ENCODE peak calls at places on chromosomes 5 and 9, in seven cellular contexts. One of them, this sample, is unnamed.

GRCh38 chr9:107488400-107489143 is 997 bp downstream of the KLF4 start:
- DNase-seq in tibial artery: peak
- DNase-seq in A673: no peak
- DNase-seq in IMR-90: peak
- DNase-seq in fibroblast of mammary gland: peak
- DNase-seq in bronchial epithelial cell: peak
- DNase-seq in PC-3: peak
- DNase-seq in this sample: peak

GRCh38 chr9:117546894-117547293 is 132.0 kb upstream of the ASTN2 start:
- DNase-seq in PC-3: no peak
- DNase-seq in fibroblast of mammary gland: no peak
- DNase-seq in A673: no peak
- DNase-seq in tibial artery: no peak
- DNase-seq in bronchial epithelial cell: peak
- DNase-seq in IMR-90: no peak
- DNase-seq in this sample: peak

GRCh38 chr5:173474881-173475287 is 141.6 kb downstream of the BOD1 start:
- DNase-seq in bronchial epithelial cell: no peak
- DNase-seq in tibial artery: no peak
- DNase-seq in fibroblast of mammary gland: peak
- DNase-seq in IMR-90: peak
- DNase-seq in PC-3: peak
- DNase-seq in A673: no peak
- DNase-seq in this sample: peak

GRCh38 chr5:173420108-173420507 is 91.9 kb upstream of the STC2 start:
- DNase-seq in bronchial epithelial cell: no peak
- DNase-seq in PC-3: peak
- DNase-seq in fibroblast of mammary gland: no peak
- DNase-seq in IMR-90: no peak
- DNase-seq in tibial artery: no peak
- DNase-seq in A673: no peak
- DNase-seq in this sample: no peak

GRCh38 chr5:163574477-163575440 is 69.3 kb downstream of the MAT2B start:
- DNase-seq in PC-3: no peak
- DNase-seq in fibroblast of mammary gland: no peak
- DNase-seq in tibial artery: no peak
- DNase-seq in A673: peak
- DNase-seq in bronchial epithelial cell: no peak
- DNase-seq in IMR-90: no peak
- DNase-seq in this sample: no peak

GRCh38 chr9:72204062-72204461 is 54.8 kb downstream of the GDA start:
- DNase-seq in bronchial epithelial cell: no peak
- DNase-seq in PC-3: no peak
- DNase-seq in A673: no peak
- DNase-seq in fibroblast of mammary gland: no peak
- DNase-seq in tibial artery: no peak
- DNase-seq in IMR-90: no peak
- DNase-seq in this sample: no peak

GRCh38 chr5:78829811-78830499 is 155.2 kb downstream of the ARSB start:
- DNase-seq in PC-3: no peak
- DNase-seq in tibial artery: peak
- DNase-seq in IMR-90: peak
- DNase-seq in A673: no peak
- DNase-seq in fibroblast of mammary gland: peak
- DNase-seq in bronchial epithelial cell: no peak
- DNase-seq in this sample: no peak

GRCh38 chr9:128416432-128417019 is 4.1 kb upstream of the CERCAM start:
- DNase-seq in fibroblast of mammary gland: no peak
- DNase-seq in A673: peak
- DNase-seq in IMR-90: no peak
- DNase-seq in bronchial epithelial cell: no peak
- DNase-seq in tibial artery: no peak
- DNase-seq in PC-3: no peak
- DNase-seq in this sample: no peak

GRCh38 chr5:177362871-177363507 is 5.3 kb downstream of the RGS14 start:
- DNase-seq in PC-3: peak
- DNase-seq in bronchial epithelial cell: peak
- DNase-seq in IMR-90: no peak
- DNase-seq in tibial artery: no peak
- DNase-seq in A673: peak
- DNase-seq in fibroblast of mammary gland: no peak
- DNase-seq in this sample: peak

GRCh38 chr9:127545196-127546124 is 66.6 kb upstream of the STXBP1 start:
- DNase-seq in fibroblast of mammary gland: peak
- DNase-seq in A673: no peak
- DNase-seq in PC-3: peak
- DNase-seq in IMR-90: peak
- DNase-seq in bronchial epithelial cell: peak
- DNase-seq in tibial artery: no peak
- DNase-seq in this sample: peak

GRCh38 chr5:95761771-95762680 is 30.9 kb downstream of the RHOBTB3 start:
- DNase-seq in PC-3: peak
- DNase-seq in tibial artery: no peak
- DNase-seq in A673: no peak
- DNase-seq in bronchial epithelial cell: peak
- DNase-seq in IMR-90: peak
- DNase-seq in fibroblast of mammary gland: peak
- DNase-seq in this sample: no peak

GRCh38 chr9:99516657-99517049 is 294.6 kb downstream of the SEC61B start:
- DNase-seq in fibroblast of mammary gland: no peak
- DNase-seq in bronchial epithelial cell: no peak
- DNase-seq in PC-3: no peak
- DNase-seq in A673: no peak
- DNase-seq in tibial artery: no peak
- DNase-seq in IMR-90: no peak
- DNase-seq in this sample: no peak

GRCh38 chr9:135526730-135527571 is 5.7 kb downstream of the LCN1 start:
- DNase-seq in IMR-90: no peak
- DNase-seq in A673: no peak
- DNase-seq in PC-3: no peak
- DNase-seq in fibroblast of mammary gland: no peak
- DNase-seq in tibial artery: peak
- DNase-seq in bronchial epithelial cell: no peak
- DNase-seq in this sample: no peak

GRCh38 chr5:171386861-171387254 is 791 bp upstream of the NPM1 start:
- DNase-seq in bronchial epithelial cell: no peak
- DNase-seq in fibroblast of mammary gland: no peak
- DNase-seq in PC-3: no peak
- DNase-seq in tibial artery: no peak
- DNase-seq in A673: peak
- DNase-seq in IMR-90: peak
- DNase-seq in this sample: no peak

GRCh38 chr5:143014017-143014651 is 244.0 kb downstream of the ARHGAP26 start:
- DNase-seq in tibial artery: no peak
- DNase-seq in bronchial epithelial cell: no peak
- DNase-seq in PC-3: peak
- DNase-seq in A673: peak
- DNase-seq in IMR-90: no peak
- DNase-seq in fibroblast of mammary gland: peak
- DNase-seq in this sample: peak

GRCh38 chr5:17042041-17042440 is 106.0 kb upstream of the MYO10 start:
- DNase-seq in A673: no peak
- DNase-seq in fibroblast of mammary gland: peak
- DNase-seq in PC-3: no peak
- DNase-seq in IMR-90: no peak
- DNase-seq in tibial artery: no peak
- DNase-seq in bronchial epithelial cell: no peak
- DNase-seq in this sample: no peak

GRCh38 chr9:78428640-78429039 is 131.7 kb downstream of the PSAT1 start:
- DNase-seq in tibial artery: no peak
- DNase-seq in fibroblast of mammary gland: no peak
- DNase-seq in bronchial epithelial cell: no peak
- DNase-seq in IMR-90: no peak
- DNase-seq in PC-3: no peak
- DNase-seq in A673: no peak
- DNase-seq in this sample: no peak

GRCh38 chr5:174402224-174402812 is 322.1 kb upstream of the MSX2 start:
- DNase-seq in bronchial epithelial cell: no peak
- DNase-seq in A673: no peak
- DNase-seq in tibial artery: no peak
- DNase-seq in IMR-90: no peak
- DNase-seq in PC-3: peak
- DNase-seq in fibroblast of mammary gland: no peak
- DNase-seq in this sample: peak

GRCh38 chr5:17890501-17890900 is 256.2 kb downstream of the TAF11L14 start:
- DNase-seq in bronchial epithelial cell: no peak
- DNase-seq in A673: peak
- DNase-seq in tibial artery: no peak
- DNase-seq in IMR-90: no peak
- DNase-seq in fibroblast of mammary gland: no peak
- DNase-seq in PC-3: no peak
- DNase-seq in this sample: peak

GRCh38 chr5:150641006-150641570 is 628 bp downstream of the SYNPO start:
- DNase-seq in A673: no peak
- DNase-seq in IMR-90: peak
- DNase-seq in fibroblast of mammary gland: peak
- DNase-seq in bronchial epithelial cell: peak
- DNase-seq in PC-3: peak
- DNase-seq in tibial artery: peak
- DNase-seq in this sample: peak

GRCh38 chr9:14433841-14434511 is 120.0 kb upstream of the NFIB start:
- DNase-seq in bronchial epithelial cell: peak
- DNase-seq in PC-3: peak
- DNase-seq in fibroblast of mammary gland: peak
- DNase-seq in IMR-90: peak
- DNase-seq in tibial artery: no peak
- DNase-seq in A673: peak
- DNase-seq in this sample: peak

GRCh38 chr5:106121972-106122605 is 1548.6 kb downstream of the EFNA5 start:
- DNase-seq in bronchial epithelial cell: peak
- DNase-seq in IMR-90: peak
- DNase-seq in A673: peak
- DNase-seq in fibroblast of mammary gland: peak
- DNase-seq in tibial artery: no peak
- DNase-seq in PC-3: peak
- DNase-seq in this sample: peak

GRCh38 chr5:59173568-59173967 is 590.7 kb downstream of the RAB3C start:
- DNase-seq in IMR-90: peak
- DNase-seq in fibroblast of mammary gland: peak
- DNase-seq in PC-3: no peak
- DNase-seq in tibial artery: no peak
- DNase-seq in A673: no peak
- DNase-seq in bronchial epithelial cell: no peak
- DNase-seq in this sample: no peak
- TF ChIP-seq CTCF in IMR-90: peak
- TF ChIP-seq CTCF in fibroblast of mammary gland: peak
- TF ChIP-seq CTCF in PC-3: no peak
- TF ChIP-seq CTCF in tibial artery: no peak
- TF ChIP-seq CTCF in A673: no peak
- TF ChIP-seq CTCF in bronchial epithelial cell: no peak
- TF ChIP-seq CTCF in this sample: no peak

DNA sequence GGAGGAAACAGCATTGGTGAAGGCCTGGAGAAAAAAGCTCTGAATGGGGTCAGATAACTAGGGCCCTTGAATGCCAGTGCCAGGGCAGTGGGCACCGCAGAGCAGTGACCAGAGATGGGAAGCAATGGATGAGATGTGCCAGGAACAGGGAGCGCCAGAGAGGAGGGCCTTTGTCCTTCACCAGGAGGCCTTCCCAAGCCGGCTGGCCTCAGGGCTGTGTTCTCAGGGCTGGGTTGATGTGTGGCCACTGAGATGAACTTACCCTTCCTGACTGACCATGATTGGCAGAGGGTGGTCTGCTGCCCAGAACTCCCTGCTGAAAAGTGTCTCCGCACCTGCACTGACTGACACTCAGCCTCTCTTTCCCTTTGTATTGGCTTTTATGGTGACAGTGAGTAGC is 57.4 kb upstream of the PSD2 start:
- DNase-seq in IMR-90: no peak
- DNase-seq in PC-3: no peak
- DNase-seq in tibial artery: no peak
- DNase-seq in bronchial epithelial cell: no peak
- DNase-seq in A673: no peak
- DNase-seq in fibroblast of mammary gland: no peak
- DNase-seq in this sample: no peak
- TF ChIP-seq CTCF in IMR-90: no peak
- TF ChIP-seq CTCF in PC-3: no peak
- TF ChIP-seq CTCF in tibial artery: no peak
- TF ChIP-seq CTCF in bronchial epithelial cell: no peak
- TF ChIP-seq CTCF in A673: no peak
- TF ChIP-seq CTCF in fibroblast of mammary gland: no peak
- TF ChIP-seq CTCF in this sample: no peak

DNA sequence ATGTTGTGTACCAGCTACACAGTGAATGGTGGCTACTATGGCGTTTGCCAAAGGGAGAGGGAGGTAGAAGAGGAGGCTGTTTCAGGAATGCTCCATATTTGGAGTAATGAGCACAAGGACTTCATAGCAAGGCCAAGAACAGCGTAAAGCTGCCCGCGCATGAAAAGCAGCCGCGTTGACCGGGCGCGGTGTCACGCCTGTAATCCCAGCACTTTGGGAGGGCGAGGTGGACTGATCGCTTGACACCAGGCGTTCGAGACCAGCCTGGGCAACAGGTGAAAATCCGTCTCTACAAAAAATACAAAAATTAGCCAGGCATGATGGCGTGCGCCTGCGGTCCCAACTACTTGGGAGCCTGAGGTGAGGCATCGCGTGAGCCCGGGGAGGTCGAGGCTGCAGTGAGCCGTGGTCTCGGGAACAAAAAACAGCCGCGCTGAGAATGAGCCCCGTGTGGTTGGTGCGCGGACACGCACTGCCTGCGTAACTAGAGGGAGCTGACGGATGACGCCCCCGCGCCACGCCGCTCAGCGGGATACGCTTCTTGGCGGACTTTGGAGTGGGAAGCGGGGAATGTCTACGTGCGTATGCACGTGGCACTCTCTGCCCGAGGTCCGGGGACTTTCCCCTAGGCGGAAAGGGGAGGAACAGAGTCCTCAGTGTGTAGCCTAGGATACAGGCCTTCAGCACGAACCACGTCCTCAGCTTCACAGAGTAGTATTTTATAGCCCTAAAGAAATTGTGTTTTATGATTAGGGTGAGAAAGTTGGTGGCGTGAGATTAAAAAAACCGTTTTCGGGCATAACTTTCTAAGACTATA is at the start of gene RMRP:
- DNase-seq in IMR-90: peak
- DNase-seq in bronchial epithelial cell: peak
- DNase-seq in A673: peak
- DNase-seq in PC-3: peak
- DNase-seq in tibial artery: peak
- DNase-seq in fibroblast of mammary gland: peak
- DNase-seq in this sample: peak
- TF ChIP-seq CTCF in IMR-90: peak
- TF ChIP-seq CTCF in bronchial epithelial cell: peak
- TF ChIP-seq CTCF in A673: peak
- TF ChIP-seq CTCF in PC-3: no peak
- TF ChIP-seq CTCF in tibial artery: peak
- TF ChIP-seq CTCF in fibroblast of mammary gland: no peak
- TF ChIP-seq CTCF in this sample: no peak

DNA sequence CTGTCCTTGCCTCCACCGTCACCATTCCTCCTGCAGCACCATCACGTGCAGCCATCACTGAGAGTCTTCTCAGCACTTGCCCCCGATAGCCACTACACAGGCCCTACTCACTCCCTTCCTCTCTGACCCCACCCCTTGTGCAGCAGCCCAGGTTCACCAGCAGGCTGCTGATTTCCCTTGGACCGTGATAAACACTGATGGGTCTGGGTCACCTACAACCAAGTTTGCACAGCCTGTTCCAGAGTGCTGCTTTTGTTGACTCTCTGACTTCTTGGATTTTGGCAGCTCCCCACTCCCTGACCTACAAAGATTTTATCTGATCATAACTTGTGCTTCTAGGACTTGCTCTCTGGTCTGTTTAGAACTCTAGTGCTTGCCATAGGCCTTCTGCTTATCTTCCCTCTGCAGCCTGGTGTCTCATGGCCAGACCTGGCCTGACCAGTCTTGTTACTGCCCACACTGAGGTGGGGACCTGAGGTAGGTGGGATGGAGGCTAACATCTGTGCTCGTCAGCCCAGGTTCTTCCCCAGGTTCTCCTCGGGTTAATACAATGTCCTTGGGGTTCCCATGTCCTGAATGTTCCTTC is 109.3 kb downstream of the TARS1 start:
- DNase-seq in PC-3: no peak
- DNase-seq in IMR-90: no peak
- DNase-seq in fibroblast of mammary gland: no peak
- DNase-seq in bronchial epithelial cell: no peak
- DNase-seq in A673: no peak
- DNase-seq in tibial artery: no peak
- DNase-seq in this sample: no peak
- TF ChIP-seq CTCF in PC-3: no peak
- TF ChIP-seq CTCF in IMR-90: no peak
- TF ChIP-seq CTCF in fibroblast of mammary gland: no peak
- TF ChIP-seq CTCF in bronchial epithelial cell: no peak
- TF ChIP-seq CTCF in A673: no peak
- TF ChIP-seq CTCF in tibial artery: no peak
- TF ChIP-seq CTCF in this sample: no peak

This sample was measured in MCF 10A.